ENCODE peak calls at places on chromosomes 5 and 9, in nine cellular contexts. O is kidney tubule cell; J is bronchial epithelial cell; P is EH; S is AG09319; V is NCI-H69; U is uterus; N is DMS 273 treated with DMSO at 0.1 percent for 48 hours; M is effector CD4-positive, alpha-beta T cell. C is an unnamed sample.

GRCh38 chr5:78776637-78777036 is 128.1 kb upstream of the LHFPL2 start:
- DNase-seq in O (peak), J (no peak), P (peak), S (no peak), V (peak), U (no peak), N (no peak), M (no peak), C (peak)

GRCh38 chr5:64979518-64979917 is 210.8 kb downstream of the CWC27 start:
- DNase-seq in O (no peak), J (no peak), P (no peak), S (no peak), V (no peak), U (no peak), N (no peak), M (no peak), C (no peak)

GRCh38 chr5:65412842-65413241 is 68.9 kb downstream of the ADAMTS6 start:
- DNase-seq in O (no peak), J (no peak), P (no peak), S (no peak), V (no peak), U (no peak), N (no peak), M (no peak), C (no peak)

GRCh38 chr9:117145081-117145480 is 269.8 kb downstream of the ASTN2 start:
- DNase-seq in O (no peak), J (no peak), P (no peak), S (no peak), V (no peak), U (no peak), N (no peak), M (no peak), C (no peak)

GRCh38 chr9:135228983-135229625 is 141.6 kb downstream of the OLFM1 start:
- DNase-seq in O (no peak), J (no peak), P (no peak), S (no peak), V (no peak), U (no peak), N (no peak), M (no peak), C (no peak)

GRCh38 chr5:69030663-69031062 is 63.2 kb upstream of the SLC30A5 start:
- DNase-seq in O (no peak), J (no peak), P (peak), S (no peak), V (peak), U (no peak), N (no peak), M (no peak), C (peak)

GRCh38 chr9:109846781-109847180 is 66.8 kb downstream of the PALM2AKAP2 start:
- DNase-seq in O (peak), J (no peak), P (no peak), S (no peak), V (no peak), U (no peak), N (no peak), M (no peak), C (no peak)

GRCh38 chr5:10233505-10233904 is 16.2 kb downstream of the ATPSCKMT start:
- DNase-seq in O (peak), J (peak), P (peak), S (peak), V (peak), U (no peak), N (no peak), M (no peak), C (peak)

GRCh38 chr9:22840641-22841040 is 394.0 kb downstream of the DMRTA1 start:
- DNase-seq in O (no peak), J (no peak), P (no peak), S (no peak), V (peak), U (no peak), N (no peak), M (no peak), C (no peak)

GRCh38 chr5:39202594-39203290 is 16.6 kb downstream of the FYB1 start:
- DNase-seq in O (no peak), J (no peak), P (no peak), S (no peak), V (no peak), U (no peak), N (no peak), M (no peak), C (no peak)

GRCh38 chr9:136151848-136152542 is 33.3 kb upstream of the TMEM250 start:
- DNase-seq in O (no peak), J (no peak), P (no peak), S (no peak), V (no peak), U (no peak), N (no peak), M (no peak), C (no peak)

GRCh38 chr5:120958877-120959485 is 494.9 kb downstream of the PRR16 start:
- DNase-seq in O (no peak), J (no peak), P (no peak), S (no peak), V (no peak), U (no peak), N (no peak), M (no peak), C (no peak)

GRCh38 chr5:139403418-139403786 is 487 bp downstream of the SPATA24 start:
- DNase-seq in O (no peak), J (no peak), P (no peak), S (no peak), V (no peak), U (no peak), N (no peak), M (no peak), C (no peak)